ENCODE peak calls at places on chromosome 18, in five cellular contexts. One of them, this sample, is unnamed.

GRCh38 chr18:73615506-73615905 is 532.1 kb downstream of the FBXO15 start:
- DNase-seq in CD4-positive, alpha-beta T cell: no peak
- DNase-seq in heart left ventricle: no peak
- DNase-seq in GM23248: peak
- DNase-seq in heart right ventricle: no peak
- DNase-seq in this sample: no peak

GRCh38 chr18:23412351-23412964 is 40.6 kb upstream of the RIOK3 start:
- DNase-seq in CD4-positive, alpha-beta T cell: no peak
- DNase-seq in heart left ventricle: no peak
- DNase-seq in GM23248: no peak
- DNase-seq in heart right ventricle: no peak
- DNase-seq in this sample: no peak

GRCh38 chr18:49723648-49724180 is 89.6 kb downstream of the ACAA2 start:
- DNase-seq in CD4-positive, alpha-beta T cell: no peak
- DNase-seq in heart left ventricle: no peak
- DNase-seq in GM23248: no peak
- DNase-seq in heart right ventricle: no peak
- DNase-seq in this sample: no peak

GRCh38 chr18:657311-657997 is at the start of gene TYMS:
- DNase-seq in CD4-positive, alpha-beta T cell: no peak
- DNase-seq in heart left ventricle: peak
- DNase-seq in GM23248: peak
- DNase-seq in heart right ventricle: peak
- DNase-seq in this sample: no peak

GRCh38 chr18:11817229-11817628 is 34.0 kb upstream of the CHMP1B start:
- DNase-seq in CD4-positive, alpha-beta T cell: no peak
- DNase-seq in heart left ventricle: no peak
- DNase-seq in GM23248: no peak
- DNase-seq in heart right ventricle: no peak
- DNase-seq in this sample: no peak

GRCh38 chr18:51195602-51196115 is 1.8 kb downstream of the MEX3C start:
- DNase-seq in CD4-positive, alpha-beta T cell: no peak
- DNase-seq in heart left ventricle: no peak
- DNase-seq in GM23248: peak
- DNase-seq in heart right ventricle: no peak
- DNase-seq in this sample: peak

GRCh38 chr18:21930177-21930576 is 189.6 kb downstream of the MIB1 start:
- DNase-seq in CD4-positive, alpha-beta T cell: no peak
- DNase-seq in heart left ventricle: no peak
- DNase-seq in GM23248: no peak
- DNase-seq in heart right ventricle: no peak
- DNase-seq in this sample: no peak

GRCh38 chr18:63162271-63163014 is 157.1 kb downstream of the BCL2 start:
- DNase-seq in CD4-positive, alpha-beta T cell: no peak
- DNase-seq in heart left ventricle: peak
- DNase-seq in GM23248: peak
- DNase-seq in heart right ventricle: no peak
- DNase-seq in this sample: no peak

GRCh38 chr18:27662537-27662936 is 477.4 kb upstream of the CHST9 start:
- DNase-seq in CD4-positive, alpha-beta T cell: no peak
- DNase-seq in heart left ventricle: no peak
- DNase-seq in GM23248: no peak
- DNase-seq in heart right ventricle: no peak
- DNase-seq in this sample: no peak

DNA sequence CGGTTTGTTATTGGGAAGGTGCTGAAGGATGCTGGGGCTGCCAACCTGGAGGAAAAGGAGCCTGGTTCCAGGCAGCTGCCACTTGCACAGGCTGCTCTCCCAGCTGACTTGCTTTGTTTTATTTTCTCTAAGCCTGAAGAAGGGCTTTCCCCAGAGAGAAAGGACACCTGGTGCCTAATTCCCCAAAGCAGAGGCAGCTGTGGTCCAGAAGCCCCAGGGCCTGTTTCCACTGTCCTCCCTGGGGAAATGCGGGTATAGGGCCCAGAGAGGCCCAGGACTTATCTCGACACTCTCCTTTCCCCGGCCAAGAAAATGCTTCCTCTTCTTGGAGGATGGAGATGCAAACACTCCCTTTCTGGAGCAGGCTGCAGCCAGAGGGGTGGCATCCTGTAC is 30.1 kb downstream of the INO80C start:
- DNase-seq in CD4-positive, alpha-beta T cell: no peak
- DNase-seq in heart left ventricle: no peak
- DNase-seq in GM23248: no peak
- DNase-seq in heart right ventricle: no peak
- DNase-seq in this sample: no peak
- H3K27ac ChIP-seq in CD4-positive, alpha-beta T cell: no peak
- H3K27ac ChIP-seq in heart left ventricle: peak
- H3K27ac ChIP-seq in GM23248: no peak
- H3K27ac ChIP-seq in heart right ventricle: peak
- H3K27ac ChIP-seq in this sample: no peak

DNA sequence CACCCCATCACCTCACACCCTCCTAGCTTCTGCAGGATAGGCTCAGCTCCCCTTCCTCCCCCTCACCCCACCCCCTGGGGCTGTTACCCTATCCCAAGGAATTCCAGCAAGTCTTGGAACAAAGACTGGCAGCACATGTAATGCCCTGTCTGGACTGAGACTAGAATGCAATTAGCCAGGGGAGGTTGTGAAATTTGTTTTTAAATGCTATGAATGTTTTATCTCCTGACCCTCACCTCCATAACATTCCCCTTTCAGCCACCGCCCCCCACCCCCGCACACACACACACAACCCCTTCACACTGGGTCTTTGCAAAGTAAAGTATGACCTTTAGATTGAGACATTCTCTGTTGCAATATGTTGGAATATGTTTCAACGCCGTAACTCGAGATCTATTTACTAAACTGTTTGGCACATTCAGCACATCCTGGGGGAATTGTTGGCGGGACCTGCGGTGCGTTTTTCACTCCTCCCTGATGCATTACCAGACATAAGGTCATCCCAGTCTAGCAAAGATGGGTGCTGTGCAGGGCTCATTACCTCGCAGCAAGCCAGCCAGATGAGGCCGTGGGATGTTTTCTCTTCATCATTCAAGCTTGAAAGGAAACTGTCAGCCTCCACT is 290.7 kb upstream of the SLC14A2 start:
- DNase-seq in CD4-positive, alpha-beta T cell: no peak
- DNase-seq in heart left ventricle: peak
- DNase-seq in GM23248: peak
- DNase-seq in heart right ventricle: peak
- DNase-seq in this sample: no peak
- H3K27ac ChIP-seq in CD4-positive, alpha-beta T cell: no peak
- H3K27ac ChIP-seq in heart left ventricle: no peak
- H3K27ac ChIP-seq in GM23248: peak
- H3K27ac ChIP-seq in heart right ventricle: peak
- H3K27ac ChIP-seq in this sample: no peak

GRCh38 chr18:58175122-58175687 is 131.2 kb downstream of the NEDD4L start:
- DNase-seq in CD4-positive, alpha-beta T cell: no peak
- DNase-seq in heart left ventricle: no peak
- DNase-seq in GM23248: no peak
- DNase-seq in heart right ventricle: no peak
- DNase-seq in this sample: no peak
- H3K27ac ChIP-seq in CD4-positive, alpha-beta T cell: no peak
- H3K27ac ChIP-seq in heart left ventricle: no peak
- H3K27ac ChIP-seq in GM23248: no peak
- H3K27ac ChIP-seq in heart right ventricle: no peak
- H3K27ac ChIP-seq in this sample: no peak

GRCh38 chr18:53018791-53019190 is 678.8 kb downstream of the DCC start:
- DNase-seq in CD4-positive, alpha-beta T cell: no peak
- DNase-seq in heart left ventricle: no peak
- DNase-seq in GM23248: peak
- DNase-seq in heart right ventricle: no peak
- DNase-seq in this sample: no peak
- H3K27ac ChIP-seq in CD4-positive, alpha-beta T cell: no peak
- H3K27ac ChIP-seq in heart left ventricle: no peak
- H3K27ac ChIP-seq in GM23248: no peak
- H3K27ac ChIP-seq in heart right ventricle: no peak
- H3K27ac ChIP-seq in this sample: no peak

DNA sequence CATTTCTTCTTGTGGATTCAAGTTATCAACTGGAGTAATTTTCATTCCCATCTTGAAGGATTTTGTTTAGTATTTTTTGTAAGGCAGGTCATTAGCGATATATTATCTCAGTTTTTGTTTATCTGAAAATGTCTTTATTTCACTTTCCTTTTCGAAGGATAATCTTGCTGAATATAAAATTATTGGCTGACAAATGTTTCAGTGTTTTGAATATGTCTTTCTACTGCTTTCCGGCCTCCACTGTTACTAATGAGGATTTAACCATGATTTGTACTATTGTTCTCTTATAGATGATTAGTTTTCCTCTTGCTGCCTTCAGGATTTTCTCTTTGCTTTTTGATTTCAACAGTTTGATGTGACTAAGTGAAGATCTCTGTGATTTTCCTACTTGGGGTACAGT is 58.3 kb upstream of the ZNF396 start:
- DNase-seq in CD4-positive, alpha-beta T cell: no peak
- DNase-seq in heart left ventricle: no peak
- DNase-seq in GM23248: no peak
- DNase-seq in heart right ventricle: no peak
- DNase-seq in this sample: no peak
- H3K27ac ChIP-seq in CD4-positive, alpha-beta T cell: no peak
- H3K27ac ChIP-seq in heart left ventricle: no peak
- H3K27ac ChIP-seq in GM23248: no peak
- H3K27ac ChIP-seq in heart right ventricle: no peak
- H3K27ac ChIP-seq in this sample: no peak

GRCh38 chr18:69787825-69788547 is 159.7 kb downstream of the CD226 start:
- DNase-seq in CD4-positive, alpha-beta T cell: no peak
- DNase-seq in heart left ventricle: no peak
- DNase-seq in GM23248: peak
- DNase-seq in heart right ventricle: no peak
- DNase-seq in this sample: no peak
- H3K27ac ChIP-seq in CD4-positive, alpha-beta T cell: no peak
- H3K27ac ChIP-seq in heart left ventricle: no peak
- H3K27ac ChIP-seq in GM23248: peak
- H3K27ac ChIP-seq in heart right ventricle: no peak
- H3K27ac ChIP-seq in this sample: no peak

GRCh38 chr18:35478520-35479435 is 19.0 kb downstream of the INO80C start:
- DNase-seq in CD4-positive, alpha-beta T cell: no peak
- DNase-seq in heart left ventricle: no peak
- DNase-seq in GM23248: peak
- DNase-seq in heart right ventricle: no peak
- DNase-seq in this sample: no peak

GRCh38 chr18:35479911-35480586 is 17.7 kb downstream of the INO80C start:
- DNase-seq in CD4-positive, alpha-beta T cell: no peak
- DNase-seq in heart left ventricle: no peak
- DNase-seq in GM23248: no peak
- DNase-seq in heart right ventricle: no peak
- DNase-seq in this sample: no peak

GRCh38 chr18:35477497-35477896 is 20.3 kb downstream of the INO80C start:
- DNase-seq in CD4-positive, alpha-beta T cell: no peak
- DNase-seq in heart left ventricle: no peak
- DNase-seq in GM23248: no peak
- DNase-seq in heart right ventricle: no peak
- DNase-seq in this sample: no peak

GRCh38 chr18:35474884-35475283 is 22.9 kb downstream of the INO80C start:
- DNase-seq in CD4-positive, alpha-beta T cell: no peak
- DNase-seq in heart left ventricle: no peak
- DNase-seq in GM23248: no peak
- DNase-seq in heart right ventricle: no peak
- DNase-seq in this sample: no peak

GRCh38 chr18:35477974-35478373 is 19.8 kb downstream of the INO80C start:
- DNase-seq in CD4-positive, alpha-beta T cell: no peak
- DNase-seq in heart left ventricle: no peak
- DNase-seq in GM23248: no peak
- DNase-seq in heart right ventricle: no peak
- DNase-seq in this sample: no peak
- H3K27ac ChIP-seq in CD4-positive, alpha-beta T cell: no peak
- H3K27ac ChIP-seq in heart left ventricle: no peak
- H3K27ac ChIP-seq in GM23248: peak
- H3K27ac ChIP-seq in heart right ventricle: no peak
- H3K27ac ChIP-seq in this sample: no peak